ENCODE peak calls at places on chromosomes 12 and 14, in four cellular contexts. One of them, this sample, is unnamed.

GRCh38 chr14:95515080-95515489 is 1.4 kb downstream of the SYNE3 start:
- DNase-seq in WERI-Rb-1: no peak
- DNase-seq in CD8-positive, alpha-beta memory T cell: no peak
- DNase-seq in AG04450: no peak
- DNase-seq in this sample: no peak

GRCh38 chr14:105858676-105859025 is 332.3 kb downstream of the TMEM121 start:
- DNase-seq in AG04450: no peak
- DNase-seq in WERI-Rb-1: peak
- DNase-seq in CD8-positive, alpha-beta memory T cell: no peak
- DNase-seq in this sample: no peak

GRCh38 chr14:104106471-104106991 is 21.0 kb downstream of the ASPG start:
- DNase-seq in AG04450: no peak
- DNase-seq in WERI-Rb-1: peak
- DNase-seq in CD8-positive, alpha-beta memory T cell: peak
- DNase-seq in this sample: no peak

GRCh38 chr12:76037130-76038105 is 5.8 kb upstream of the PHLDA1 start:
- DNase-seq in WERI-Rb-1: peak
- DNase-seq in AG04450: peak
- DNase-seq in CD8-positive, alpha-beta memory T cell: peak
- DNase-seq in this sample: peak

GRCh38 chr14:39229601-39230110 is 4.1 kb upstream of the MIA2 start:
- DNase-seq in CD8-positive, alpha-beta memory T cell: peak
- DNase-seq in AG04450: no peak
- DNase-seq in WERI-Rb-1: no peak
- DNase-seq in this sample: no peak

GRCh38 chr14:68789798-68790655 is 2.8 kb downstream of the ZFP36L1 start:
- DNase-seq in WERI-Rb-1: no peak
- DNase-seq in CD8-positive, alpha-beta memory T cell: no peak
- DNase-seq in AG04450: no peak
- DNase-seq in this sample: no peak

GRCh38 chr12:8948711-8949524 is 527 bp downstream of the M6PR start:
- DNase-seq in AG04450: no peak
- DNase-seq in CD8-positive, alpha-beta memory T cell: no peak
- DNase-seq in WERI-Rb-1: peak
- DNase-seq in this sample: no peak

GRCh38 chr12:34393086-34393820 is 371.0 kb downstream of the ALG10 start:
- DNase-seq in AG04450: no peak
- DNase-seq in CD8-positive, alpha-beta memory T cell: peak
- DNase-seq in WERI-Rb-1: peak
- DNase-seq in this sample: no peak

GRCh38 chr12:106790020-106790419 is 15.5 kb downstream of the RIC8B start:
- DNase-seq in AG04450: no peak
- DNase-seq in CD8-positive, alpha-beta memory T cell: no peak
- DNase-seq in WERI-Rb-1: no peak
- DNase-seq in this sample: no peak

GRCh38 chr14:35180179-35180578 is 57.8 kb downstream of the PRORP start:
- DNase-seq in CD8-positive, alpha-beta memory T cell: no peak
- DNase-seq in WERI-Rb-1: no peak
- DNase-seq in AG04450: no peak
- DNase-seq in this sample: no peak

GRCh38 chr14:68935761-68936209 is 43.3 kb downstream of the ACTN1 start:
- DNase-seq in CD8-positive, alpha-beta memory T cell: no peak
- DNase-seq in WERI-Rb-1: peak
- DNase-seq in AG04450: no peak
- DNase-seq in this sample: no peak

GRCh38 chr12:131682511-131682895 is 28.4 kb upstream of the SFSWAP start:
- DNase-seq in CD8-positive, alpha-beta memory T cell: no peak
- DNase-seq in AG04450: no peak
- DNase-seq in WERI-Rb-1: no peak
- DNase-seq in this sample: no peak

GRCh38 chr12:131137836-131138637 is 184.3 kb downstream of the ADGRD1 start:
- DNase-seq in CD8-positive, alpha-beta memory T cell: no peak
- DNase-seq in AG04450: no peak
- DNase-seq in WERI-Rb-1: peak
- DNase-seq in this sample: no peak

GRCh38 chr12:27158322-27158721 is 75.9 kb upstream of the C12orf71 start:
- DNase-seq in WERI-Rb-1: no peak
- DNase-seq in CD8-positive, alpha-beta memory T cell: no peak
- DNase-seq in AG04450: no peak
- DNase-seq in this sample: no peak

GRCh38 chr12:132605892-132606291 is 4.5 kb downstream of the LRCOL1 start:
- DNase-seq in AG04450: no peak
- DNase-seq in CD8-positive, alpha-beta memory T cell: peak
- DNase-seq in WERI-Rb-1: no peak
- DNase-seq in this sample: no peak

GRCh38 chr14:93957333-93957710 is 19.0 kb downstream of the ASB2 start:
- DNase-seq in CD8-positive, alpha-beta memory T cell: no peak
- DNase-seq in WERI-Rb-1: no peak
- DNase-seq in AG04450: no peak
- DNase-seq in this sample: no peak

GRCh38 chr14:55019968-55020554 is 6.8 kb downstream of the WDHD1 start:
- DNase-seq in AG04450: no peak
- DNase-seq in WERI-Rb-1: no peak
- DNase-seq in CD8-positive, alpha-beta memory T cell: no peak
- DNase-seq in this sample: no peak

GRCh38 chr12:64627781-64628180 is 17.5 kb downstream of the RASSF3 start:
- DNase-seq in AG04450: peak
- DNase-seq in CD8-positive, alpha-beta memory T cell: no peak
- DNase-seq in WERI-Rb-1: no peak
- DNase-seq in this sample: peak

GRCh38 chr12:67944093-67944492 is 45.2 kb upstream of the IFNG-AS1 start:
- DNase-seq in AG04450: no peak
- DNase-seq in WERI-Rb-1: no peak
- DNase-seq in CD8-positive, alpha-beta memory T cell: no peak
- DNase-seq in this sample: no peak

GRCh38 chr12:116674643-116675183 is 63.2 kb downstream of the SPRING1 start:
- DNase-seq in AG04450: no peak
- DNase-seq in CD8-positive, alpha-beta memory T cell: no peak
- DNase-seq in WERI-Rb-1: no peak
- DNase-seq in this sample: no peak

GRCh38 chr12:116673713-116674112 is 64.2 kb downstream of the SPRING1 start:
- DNase-seq in WERI-Rb-1: no peak
- DNase-seq in CD8-positive, alpha-beta memory T cell: no peak
- DNase-seq in AG04450: no peak
- DNase-seq in this sample: no peak

GRCh38 chr12:116672010-116672409 is 65.9 kb downstream of the SPRING1 start:
- DNase-seq in CD8-positive, alpha-beta memory T cell: no peak
- DNase-seq in AG04450: no peak
- DNase-seq in WERI-Rb-1: no peak
- DNase-seq in this sample: no peak

GRCh38 chr12:116670859-116671258 is 67.0 kb downstream of the SPRING1 start:
- DNase-seq in AG04450: no peak
- DNase-seq in CD8-positive, alpha-beta memory T cell: no peak
- DNase-seq in WERI-Rb-1: no peak
- DNase-seq in this sample: no peak

DNA sequence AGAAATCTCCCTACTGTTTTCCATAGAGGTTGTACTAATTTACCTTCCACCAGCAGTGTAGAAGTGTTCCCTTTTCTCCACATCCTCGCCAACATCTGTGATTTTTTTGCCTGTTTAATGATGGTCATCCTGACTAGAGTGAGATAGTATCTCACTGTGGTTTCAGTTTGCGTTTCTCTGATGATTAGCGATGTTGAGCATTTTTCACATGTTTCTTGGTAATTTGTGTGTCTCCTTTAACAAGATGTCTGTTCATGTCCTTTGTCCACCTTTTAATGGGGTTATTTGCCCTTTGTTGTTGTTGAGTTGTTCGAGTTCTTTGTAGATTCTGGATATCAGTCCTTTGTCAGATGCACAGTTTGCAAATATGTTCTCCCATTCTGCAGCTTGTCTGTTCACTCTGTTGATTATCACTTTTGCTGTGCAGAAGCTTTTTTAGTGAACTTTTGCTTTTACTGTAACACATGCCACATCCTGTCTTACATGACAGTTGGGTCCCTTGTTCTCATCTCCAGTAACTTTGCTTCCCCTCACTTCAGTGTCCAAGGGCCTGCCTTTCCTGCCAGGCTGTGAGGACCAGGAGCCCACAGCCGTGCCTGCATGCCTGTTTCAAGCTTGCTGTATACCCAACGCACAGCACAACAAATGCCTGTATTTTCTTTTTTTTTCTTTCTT is 64.9 kb downstream of the SPRING1 start:
- DNase-seq in CD8-positive, alpha-beta memory T cell: no peak
- DNase-seq in AG04450: no peak
- DNase-seq in WERI-Rb-1: no peak
- DNase-seq in this sample: no peak
- H3K4me3 ChIP-seq in CD8-positive, alpha-beta memory T cell: peak
- H3K4me3 ChIP-seq in AG04450: no peak
- H3K4me3 ChIP-seq in WERI-Rb-1: no peak
- H3K4me3 ChIP-seq in this sample: no peak

GRCh38 chr12:98514984-98515367 is 414 bp upstream of the TMPO start:
- DNase-seq in CD8-positive, alpha-beta memory T cell: no peak
- DNase-seq in WERI-Rb-1: no peak
- DNase-seq in AG04450: no peak
- DNase-seq in this sample: no peak

GRCh38 chr12:98513379-98514318 is 1.7 kb upstream of the TMPO start:
- DNase-seq in CD8-positive, alpha-beta memory T cell: no peak
- DNase-seq in WERI-Rb-1: no peak
- DNase-seq in AG04450: no peak
- DNase-seq in this sample: no peak

GRCh38 chr12:98516184-98516873 is 939 bp downstream of the TMPO start:
- DNase-seq in WERI-Rb-1: peak
- DNase-seq in AG04450: peak
- DNase-seq in CD8-positive, alpha-beta memory T cell: peak
- DNase-seq in this sample: no peak

GRCh38 chr12:98515368-98516183 is at the start of gene TMPO:
- DNase-seq in AG04450: peak
- DNase-seq in CD8-positive, alpha-beta memory T cell: peak
- DNase-seq in WERI-Rb-1: peak
- DNase-seq in this sample: peak

DNA sequence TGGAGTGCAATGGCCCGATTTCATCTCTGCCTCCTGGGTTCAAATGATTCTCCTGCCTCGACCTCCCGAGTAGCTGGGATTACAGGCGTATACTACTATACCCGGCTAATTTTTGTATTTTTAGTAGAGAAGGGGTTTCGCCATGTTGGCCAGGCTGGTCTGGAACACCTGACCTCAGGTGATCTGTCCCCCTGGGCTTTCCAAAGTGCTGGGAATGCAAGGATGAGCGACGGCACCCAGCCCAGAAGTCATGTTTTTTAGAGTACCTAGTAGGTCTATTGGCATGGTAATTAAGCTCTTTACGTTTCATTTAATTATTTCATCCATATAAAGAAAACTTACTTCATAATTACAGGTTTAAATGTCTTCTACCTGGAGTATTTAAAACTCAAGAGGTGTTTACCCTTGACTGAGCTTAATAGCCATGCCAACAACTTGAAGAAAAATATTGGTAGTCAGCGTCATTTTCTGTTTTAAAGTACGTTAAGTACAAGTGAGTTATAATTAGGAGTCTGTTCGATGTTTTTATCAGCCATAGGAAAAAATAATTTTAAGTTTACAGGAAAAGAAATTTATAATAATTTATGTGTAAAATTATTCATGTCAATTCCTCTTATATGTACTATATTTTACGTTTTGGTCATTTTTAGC is 4.0 kb downstream of the TMPO start:
- DNase-seq in CD8-positive, alpha-beta memory T cell: no peak
- DNase-seq in WERI-Rb-1: no peak
- DNase-seq in AG04450: no peak
- DNase-seq in this sample: no peak
- H3K4me3 ChIP-seq in CD8-positive, alpha-beta memory T cell: peak
- H3K4me3 ChIP-seq in WERI-Rb-1: no peak
- H3K4me3 ChIP-seq in AG04450: no peak
- H3K4me3 ChIP-seq in this sample: no peak

GRCh38 chr14:75281691-75282000 is 3.0 kb downstream of the FOS start:
- DNase-seq in AG04450: no peak
- DNase-seq in CD8-positive, alpha-beta memory T cell: no peak
- DNase-seq in WERI-Rb-1: no peak
- DNase-seq in this sample: no peak

GRCh38 chr14:75279739-75280447 is 1.3 kb downstream of the FOS start:
- DNase-seq in AG04450: no peak
- DNase-seq in CD8-positive, alpha-beta memory T cell: peak
- DNase-seq in WERI-Rb-1: no peak
- DNase-seq in this sample: no peak

GRCh38 chr14:75280448-75280830 is 1.8 kb downstream of the FOS start:
- DNase-seq in AG04450: no peak
- DNase-seq in WERI-Rb-1: no peak
- DNase-seq in CD8-positive, alpha-beta memory T cell: no peak
- DNase-seq in this sample: no peak

GRCh38 chr14:75282166-75282547 is 3.5 kb downstream of the FOS start:
- DNase-seq in CD8-positive, alpha-beta memory T cell: no peak
- DNase-seq in AG04450: no peak
- DNase-seq in WERI-Rb-1: no peak
- DNase-seq in this sample: no peak

DNA sequence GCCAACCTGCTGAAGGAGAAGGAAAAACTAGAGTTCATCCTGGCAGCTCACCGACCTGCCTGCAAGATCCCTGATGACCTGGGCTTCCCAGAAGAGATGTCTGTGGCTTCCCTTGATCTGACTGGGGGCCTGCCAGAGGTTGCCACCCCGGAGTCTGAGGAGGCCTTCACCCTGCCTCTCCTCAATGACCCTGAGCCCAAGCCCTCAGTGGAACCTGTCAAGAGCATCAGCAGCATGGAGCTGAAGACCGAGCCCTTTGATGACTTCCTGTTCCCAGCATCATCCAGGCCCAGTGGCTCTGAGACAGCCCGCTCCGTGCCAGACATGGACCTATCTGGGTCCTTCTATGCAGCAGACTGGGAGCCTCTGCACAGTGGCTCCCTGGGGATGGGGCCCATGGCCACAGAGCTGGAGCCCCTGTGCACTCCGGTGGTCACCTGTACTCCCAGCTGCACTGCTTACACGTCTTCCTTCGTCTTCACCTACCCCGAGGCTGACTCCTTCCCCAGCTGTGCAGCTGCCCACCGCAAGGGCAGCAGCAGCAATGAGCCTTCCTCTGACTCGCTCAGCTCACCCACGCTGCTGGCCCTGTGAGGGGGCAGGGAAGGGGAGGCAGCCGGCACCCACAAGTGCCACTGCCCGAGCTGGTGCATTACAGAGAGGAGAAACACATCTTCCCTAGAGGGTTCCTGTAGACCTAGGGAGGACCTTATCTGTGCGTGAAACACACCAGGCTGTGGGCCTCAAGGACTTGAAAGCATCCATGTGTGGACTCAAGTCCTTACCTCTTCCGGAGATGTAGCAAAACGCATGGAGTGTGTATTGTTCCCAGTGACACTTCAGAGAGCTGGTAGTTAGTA is 2.4 kb downstream of the FOS start:
- DNase-seq in WERI-Rb-1: no peak
- DNase-seq in AG04450: no peak
- DNase-seq in CD8-positive, alpha-beta memory T cell: peak
- DNase-seq in this sample: no peak
- H3K4me3 ChIP-seq in WERI-Rb-1: no peak
- H3K4me3 ChIP-seq in AG04450: no peak
- H3K4me3 ChIP-seq in CD8-positive, alpha-beta memory T cell: no peak
- H3K4me3 ChIP-seq in this sample: no peak

GRCh38 chr14:75769047-75769685 is 108.1 kb downstream of the TTLL5 start:
- DNase-seq in CD8-positive, alpha-beta memory T cell: no peak
- DNase-seq in WERI-Rb-1: no peak
- DNase-seq in AG04450: no peak
- DNase-seq in this sample: no peak

DNA sequence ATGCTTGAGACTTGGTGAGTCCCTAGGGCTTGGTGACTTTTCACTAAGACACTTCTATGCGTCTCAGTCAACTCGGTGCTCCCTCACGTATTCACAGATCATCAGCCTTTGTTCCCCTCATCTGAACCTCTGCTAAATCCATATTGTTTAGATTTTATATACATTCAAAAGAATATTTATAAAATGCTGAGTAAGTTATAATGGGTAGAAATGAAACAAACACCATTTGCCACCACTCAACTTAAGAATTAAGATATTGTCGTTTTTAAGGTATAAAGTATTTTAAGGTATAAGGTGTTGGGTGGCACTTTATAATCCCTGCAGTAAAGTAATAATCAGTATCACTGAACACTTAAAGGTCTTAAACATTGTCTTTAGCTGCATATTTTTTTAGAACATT is 103.0 kb downstream of the TTLL5 start:
- DNase-seq in CD8-positive, alpha-beta memory T cell: no peak
- DNase-seq in WERI-Rb-1: no peak
- DNase-seq in AG04450: no peak
- DNase-seq in this sample: no peak
- H3K4me3 ChIP-seq in CD8-positive, alpha-beta memory T cell: no peak
- H3K4me3 ChIP-seq in WERI-Rb-1: no peak
- H3K4me3 ChIP-seq in AG04450: no peak
- H3K4me3 ChIP-seq in this sample: no peak

This sample was measured in skeletal muscle cell.